ENCODE peak calls at places on chromosome 7, in four cellular contexts. B is transverse colon, D is foreskin fibroblast, P is HFF-Myc. F is an unnamed sample.

GRCh38 chr7:50588937-50589336 is 23.7 kb upstream of the DDC start:
- DNase-seq in B (no peak), D (no peak), P (no peak), F (no peak)

GRCh38 chr7:6015917-6016652 is 7.0 kb downstream of the AIMP2 start:
- DNase-seq in B (peak), P (no peak), D (peak), F (no peak)

GRCh38 chr7:1646957-1647891 is 22.9 kb upstream of the ELFN1 start:
- DNase-seq in B (no peak), D (no peak), P (no peak), F (no peak)

GRCh38 chr7:37433166-37433565 is 15.5 kb downstream of the ELMO1 start:
- DNase-seq in P (no peak), B (no peak), D (no peak), F (no peak)

GRCh38 chr7:117875566-117875965 is 2.3 kb upstream of the CTTNBP2 start:
- DNase-seq in B (no peak), D (no peak), P (no peak), F (no peak)

GRCh38 chr7:135758531-135758932 is 9.9 kb upstream of the FAM180A start:
- DNase-seq in B (no peak), D (no peak), P (no peak), F (peak)

GRCh38 chr7:45985902-45986301 is 64.8 kb upstream of the IGFBP3 start:
- DNase-seq in D (peak), B (no peak), P (peak), F (peak)

GRCh38 chr7:78197447-78197846 is 398.9 kb downstream of the PHTF2 start:
- DNase-seq in B (no peak), P (no peak), D (peak), F (no peak)

GRCh38 chr7:151115836-151116418 is 29.7 kb downstream of the AGAP3 start:
- DNase-seq in P (no peak), D (no peak), B (peak), F (peak)

GRCh38 chr7:105885386-105886111 is 9.2 kb upstream of the ATXN7L1 start:
- DNase-seq in P (no peak), D (no peak), B (peak), F (no peak)

GRCh38 chr7:101169838-101170531 is 4.6 kb upstream of the VGF start:
- DNase-seq in B (peak), P (no peak), D (peak), F (no peak)

GRCh38 chr7:132140341-132140740 is 435.9 kb downstream of the PLXNA4 start:
- DNase-seq in B (no peak), D (no peak), P (no peak), F (no peak)

GRCh38 chr7:38880454-38880853 is 28.5 kb downstream of the VPS41 start:
- DNase-seq in P (no peak), D (no peak), B (no peak), F (no peak)

GRCh38 chr7:30062587-30062986 is 34.4 kb downstream of the PLEKHA8 start:
- DNase-seq in D (peak), B (no peak), P (no peak), F (no peak)

GRCh38 chr7:5528071-5528814 is 104.6 kb upstream of the TNRC18 start:
- DNase-seq in B (peak), P (no peak), D (peak), F (no peak)

GRCh38 chr7:157176771-157177170 is 38.0 kb downstream of the UBE3C start:
- DNase-seq in B (no peak), P (no peak), D (no peak), F (no peak)

GRCh38 chr7:121069346-121070100 is 81.0 kb downstream of the CPED1 start:
- DNase-seq in D (no peak), P (no peak), B (no peak), F (no peak)

GRCh38 chr7:158174947-158175346 is 412.7 kb downstream of the PTPRN2 start:
- DNase-seq in D (no peak), B (no peak), P (no peak), F (no peak)

GRCh38 chr7:73622527-73622908 is 1.8 kb downstream of the MLXIPL start:
- DNase-seq in D (no peak), P (no peak), B (no peak), F (no peak)
- H3K4me3 ChIP-seq in D (no peak), P (no peak), B (no peak), F (no peak)

GRCh38 chr7:82335927-82336326 is 107.7 kb downstream of the CACNA2D1 start:
- DNase-seq in P (peak), B (no peak), D (no peak), F (no peak)
- TF ChIP-seq CTCF in P (no peak), B (no peak), D (no peak), F (no peak)

GRCh38 chr7:2937701-2938513 is 93.8 kb upstream of the GNA12 start:
- DNase-seq in P (no peak), D (no peak), B (no peak), F (no peak)
- H3K4me3 ChIP-seq in P (no peak), D (no peak), B (no peak), F (no peak)

DNA sequence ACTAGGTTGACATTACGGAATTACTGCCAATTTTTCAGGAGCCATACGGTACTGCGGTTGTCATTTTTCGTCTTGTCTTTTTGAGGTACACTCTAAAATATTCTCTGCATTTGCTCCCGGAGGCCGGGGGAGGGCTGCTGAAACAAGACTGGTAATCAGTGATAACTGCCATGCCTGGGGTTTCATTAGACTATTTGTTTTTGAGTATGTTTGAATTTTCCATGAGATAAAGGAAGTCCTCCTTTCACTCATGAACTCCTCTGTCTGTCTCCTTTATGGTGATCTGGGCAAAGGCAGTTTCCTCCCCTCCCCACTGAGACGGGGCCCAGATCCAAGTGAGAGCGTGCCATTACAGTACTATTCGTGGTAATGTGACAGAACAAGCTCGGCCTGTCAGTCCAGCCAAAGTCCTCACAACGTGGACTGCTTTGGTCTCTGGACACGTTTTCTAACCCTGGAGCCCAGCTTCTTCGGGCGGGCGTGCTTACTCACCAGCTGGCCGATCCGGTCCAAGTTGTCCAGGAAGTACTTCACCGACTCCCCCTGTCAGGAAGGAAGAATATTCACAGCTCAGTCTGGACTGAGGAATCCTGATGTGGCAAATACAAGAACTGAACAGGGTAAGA is 45.1 kb downstream of the AMZ1 start:
- DNase-seq in B (peak), P (no peak), D (peak), F (no peak)
- TF ChIP-seq CTCF in B (no peak), P (no peak), D (no peak), F (no peak)

GRCh38 chr7:79462334-79462733 is 8.9 kb upstream of the MAGI2 start:
- DNase-seq in D (no peak), P (no peak), B (no peak), F (no peak)
- H3K4me3 ChIP-seq in D (no peak), P (no peak), B (no peak), F (no peak)

DNA sequence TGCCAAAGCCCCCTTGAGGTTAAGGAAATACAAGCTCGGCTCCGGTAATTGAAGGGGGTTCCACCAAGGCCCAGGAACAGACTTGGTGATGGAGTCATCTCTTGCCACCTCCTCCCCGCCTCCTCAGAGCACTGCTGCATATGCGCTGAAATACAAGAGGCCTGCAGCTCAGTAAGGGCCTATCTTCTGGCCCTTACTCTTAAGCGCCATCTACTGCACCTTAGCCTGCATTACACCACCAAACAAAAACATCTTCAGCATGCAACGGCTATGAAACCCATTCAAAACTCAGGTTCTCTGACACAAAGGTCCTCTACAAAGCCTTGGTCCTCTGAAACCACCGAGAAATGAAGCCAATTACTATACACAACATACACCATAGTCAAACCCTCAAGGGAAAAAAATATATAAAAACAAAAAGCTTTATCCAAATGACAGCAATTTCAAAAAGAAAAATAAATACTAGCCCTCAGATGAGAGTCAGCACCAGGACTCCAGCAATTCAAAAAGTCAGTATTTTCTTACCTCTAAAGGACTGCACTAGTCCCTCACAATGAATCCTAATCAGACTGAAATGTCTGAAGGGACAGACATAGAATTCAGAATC is 176.8 kb upstream of the TBX20 start:
- DNase-seq in D (no peak), B (no peak), P (no peak), F (no peak)
- TF ChIP-seq CTCF in D (peak), B (no peak), P (peak), F (peak)

GRCh38 chr7:32069251-32069650 is 956 bp downstream of the PDE1C start:
- DNase-seq in P (no peak), B (no peak), D (no peak), F (no peak)
- H3K4me3 ChIP-seq in P (no peak), B (no peak), D (no peak), F (no peak)

DNA sequence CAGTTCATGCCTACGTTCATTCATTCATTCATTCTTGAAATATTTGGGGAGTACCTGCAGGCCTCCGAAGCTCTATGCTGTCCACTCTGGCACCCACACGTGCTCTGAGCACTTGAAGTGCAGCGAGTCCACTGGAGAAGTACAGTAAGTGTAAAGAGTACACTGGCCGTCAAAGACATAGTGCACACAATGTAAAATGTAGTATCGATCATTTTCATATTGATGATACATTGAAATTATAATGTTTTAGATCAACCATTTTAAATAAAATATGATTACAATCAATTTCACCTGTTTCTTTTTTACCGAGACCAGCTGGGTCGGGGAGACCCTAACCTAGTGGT is 37.0 kb upstream of the PURB start:
- DNase-seq in B (no peak), D (no peak), P (no peak), F (no peak)
- TF ChIP-seq CTCF in B (no peak), D (no peak), P (no peak), F (no peak)

GRCh38 chr7:27112960-27113949 is 10.8 kb upstream of the HOXA2 start:
- DNase-seq in D (no peak), B (peak), P (no peak), F (no peak)
- H3K4me3 ChIP-seq in D (no peak), B (peak), P (no peak), F (no peak)

GRCh38 chr7:107643407-107643806 is 17.2 kb upstream of the SLC26A4 start:
- DNase-seq in D (peak), P (no peak), B (no peak), F (no peak)
- TF ChIP-seq CTCF in D (peak), P (peak), B (no peak), F (peak)